ENCODE peak calls at places on chromosomes 3 and 15, in seven cellular contexts. Y is kidney epithelial cell, R is fibroblast of pulmonary artery, N is Peyer's patch, M is H9, V is uterus, W is dorsolateral prefrontal cortex. H is an unnamed sample.

GRCh38 chr15:33132722-33133345 is 61.7 kb downstream of the FMN1 start:
- DNase-seq in V (no peak), R (peak; percentile 78), Y (no peak), W (no peak), N (no peak), M (peak; percentile 52), H (no peak)

GRCh38 chr15:99275061-99275460 is 23.8 kb downstream of the LRRC28 start:
- DNase-seq in M (no peak), V (no peak), R (no peak), Y (no peak), N (no peak), W (no peak), H (no peak)

GRCh38 chr15:93072440-93073394 is 16.3 kb downstream of the RGMA start:
- DNase-seq in N (no peak), W (peak; percentile 65), R (peak; percentile 64), Y (no peak), M (peak; percentile 86), V (peak; percentile 93), H (no peak)

GRCh38 chr3:43347774-43348173 is 61.4 kb downstream of the SNRK start:
- DNase-seq in V (no peak), M (no peak), W (no peak), N (no peak), Y (no peak), R (no peak), H (no peak)

GRCh38 chr3:23481660-23482278 is 278.6 kb downstream of the UBE2E2 start:
- DNase-seq in R (no peak), N (no peak), V (no peak), Y (no peak), M (no peak), W (no peak), H (no peak)

GRCh38 chr3:69326821-69327433 is 59.0 kb downstream of the FRMD4B start:
- DNase-seq in V (no peak), N (peak; percentile 22), R (no peak), M (no peak), Y (no peak), W (no peak), H (no peak)

GRCh38 chr3:16504242-16504641 is 9.3 kb downstream of the RFTN1 start:
- DNase-seq in V (no peak), R (no peak), N (no peak), M (no peak), W (no peak), Y (no peak), H (no peak)

GRCh38 chr3:172622916-172623700 is 87.8 kb downstream of the NCEH1 start:
- DNase-seq in V (no peak), N (no peak), R (peak; percentile 78), M (no peak), W (no peak), Y (no peak), H (no peak)

GRCh38 chr3:181354140-181354539 is 357.6 kb upstream of the SOX2 start:
- DNase-seq in W (no peak), R (no peak), V (no peak), N (no peak), M (no peak), Y (no peak), H (no peak)

GRCh38 chr3:178083906-178084823 is 452.1 kb upstream of the KCNMB2 start:
- DNase-seq in V (no peak), Y (no peak), R (peak; percentile 60), W (no peak), N (no peak), M (no peak), H (no peak)

DNA sequence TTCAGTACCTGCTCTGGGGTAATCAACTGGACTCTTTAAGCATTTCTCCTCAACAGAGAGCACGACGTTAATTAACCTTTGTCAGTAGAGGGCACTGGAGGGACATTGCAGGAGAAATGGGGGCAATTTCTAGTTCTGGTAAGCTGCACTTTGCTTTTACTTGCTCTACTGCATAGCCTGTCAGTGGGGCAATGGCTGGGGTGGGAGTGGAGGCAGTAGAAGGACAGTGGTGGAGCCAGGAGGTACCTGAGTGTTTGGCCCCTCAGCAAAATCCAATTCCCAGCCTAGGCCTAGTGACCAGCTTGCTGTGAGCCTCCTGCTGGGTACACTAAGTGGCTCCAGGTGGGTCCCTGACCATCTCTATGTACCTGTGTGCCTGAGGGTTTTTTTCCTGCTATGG is 18.3 kb upstream of the MED12L start:
- DNase-seq in Y (no peak), W (no peak), R (peak; percentile 16), N (no peak), M (peak; percentile 42), V (no peak), H (no peak)
- TF ChIP-seq CTCF in Y (no peak), W (no peak), R (peak; percentile 21), N (no peak), M (peak; percentile 65), V (no peak), H (no peak)

DNA sequence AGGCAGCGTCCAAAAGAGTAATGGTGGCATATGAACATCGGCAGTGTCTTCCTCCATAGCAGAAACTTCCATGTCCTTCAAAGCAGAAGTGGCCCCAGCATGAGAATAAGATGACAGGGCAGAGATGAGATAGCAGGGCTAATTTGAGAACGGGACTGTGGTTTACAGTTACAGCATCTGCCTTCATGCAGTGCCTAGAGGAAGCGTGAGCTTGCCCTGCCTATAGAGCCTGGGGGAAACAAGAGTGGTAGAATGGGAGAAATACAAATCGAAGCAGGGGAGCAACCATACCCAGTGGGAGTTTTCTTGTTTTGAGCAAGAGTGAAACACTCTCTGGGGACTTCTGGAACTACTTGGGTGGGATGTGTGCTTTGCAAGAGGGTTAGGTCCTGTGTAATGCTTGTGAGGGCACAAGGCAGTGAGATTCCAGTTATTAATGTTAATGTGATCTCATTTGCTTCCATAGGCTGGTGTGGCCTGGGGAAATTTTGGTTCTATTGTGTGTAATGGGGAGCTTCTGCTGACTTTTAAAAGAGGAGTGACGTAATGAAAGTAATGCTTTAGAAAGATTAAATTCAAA is 616.9 kb downstream of the ZIC1 start:
- DNase-seq in M (no peak), R (no peak), W (no peak), Y (no peak), V (no peak), N (no peak), H (no peak)
- TF ChIP-seq CTCF in M (no peak), R (no peak), W (no peak), Y (no peak), V (no peak), N (no peak), H (no peak)

GRCh38 chr15:74374648-74375302 is 7.3 kb upstream of the CYP11A1 start:
- DNase-seq in W (no peak), N (no peak), R (no peak), M (no peak), Y (no peak), V (no peak), H (no peak)
- TF ChIP-seq CTCF in W (no peak), N (no peak), R (no peak), M (no peak), Y (no peak), V (no peak), H (no peak)

GRCh38 chr3:185069583-185070030 is 83.3 kb downstream of the C3orf70 start:
- DNase-seq in R (no peak), W (no peak), N (no peak), M (peak; percentile 91), Y (no peak), V (no peak), H (no peak)
- TF ChIP-seq CTCF in R (no peak), W (no peak), N (no peak), M (peak; percentile 58), Y (peak; percentile 19), V (no peak), H (no peak)

GRCh38 chr15:67607959-67608605 is 65.6 kb downstream of the MAP2K5 start:
- DNase-seq in R (no peak), N (no peak), V (no peak), M (no peak), Y (no peak), W (no peak), H (no peak)

GRCh38 chr15:67611803-67612369 is 69.4 kb downstream of the MAP2K5 start:
- DNase-seq in N (no peak), Y (no peak), V (no peak), R (peak; percentile 52), M (no peak), W (no peak), H (no peak)

GRCh38 chr15:67618312-67618711 is 75.8 kb downstream of the MAP2K5 start:
- DNase-seq in R (no peak), V (no peak), W (no peak), M (no peak), Y (no peak), N (no peak), H (no peak)

DNA sequence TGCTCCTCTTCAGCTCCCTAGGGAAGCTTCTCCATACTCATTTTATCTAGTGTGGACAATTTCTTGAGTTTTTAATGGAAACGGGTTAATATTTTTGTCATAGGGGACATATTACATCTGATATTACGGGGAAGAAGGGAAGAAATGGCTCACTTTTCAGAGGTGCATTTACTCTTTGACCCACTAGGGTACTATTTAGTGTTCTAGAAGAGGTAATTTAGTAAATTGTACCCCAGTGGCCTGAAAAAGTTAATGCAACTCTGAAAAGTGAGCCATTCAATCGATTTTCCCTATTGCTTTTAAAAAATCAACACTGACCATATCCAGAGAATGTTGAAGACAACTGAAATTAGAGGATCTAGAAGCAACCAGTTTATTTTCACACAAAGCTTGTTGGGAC is 71.2 kb downstream of the MAP2K5 start:
- DNase-seq in R (no peak), M (no peak), N (no peak), Y (no peak), W (no peak), V (no peak), H (no peak)
- TF ChIP-seq CTCF in R (no peak), M (peak; percentile 63), N (no peak), Y (no peak), W (no peak), V (no peak), H (no peak)